ENCODE peak calls at places on chromosomes 2 and 18, in seven cellular contexts. H is AG04450; I is CD4-positive, CD25-positive, alpha-beta regulatory T cell; R is hepatocyte; M is Peyer's patch; J is neural progenitor cell; T is right cardiac atrium. U is an unnamed sample. For H3K27me3, the result is how much of the 10 kb centered on the place peaks cover.

GRCh38 chr18:23619388-23619873 is 33.1 kb upstream of the NPC1 start:
- DNase-seq in I (no peak), M (no peak), R (peak), T (peak), J (peak), H (no peak), U (no peak)

GRCh38 chr18:32893915-32894314 is 121.1 kb upstream of the KLHL14 start:
- DNase-seq in J (no peak), M (no peak), I (no peak), T (no peak), H (no peak), R (no peak), U (no peak)

GRCh38 chr18:11970466-11971220 is 10.7 kb upstream of the IMPA2 start:
- DNase-seq in I (no peak), M (no peak), R (no peak), J (no peak), T (no peak), H (no peak), U (no peak)

GRCh38 chr18:46343940-46344372 is 239.8 kb downstream of the HAUS1 start:
- DNase-seq in R (peak), M (peak), T (peak), I (peak), H (no peak), J (no peak), U (no peak)

GRCh38 chr2:216043949-216044348 is 30.6 kb upstream of the MREG start:
- DNase-seq in T (no peak), M (no peak), R (no peak), H (no peak), J (no peak), I (no peak), U (no peak)

GRCh38 chr2:1936411-1936980 is 192.2 kb upstream of the PXDN start:
- DNase-seq in H (no peak), R (no peak), J (no peak), I (no peak), M (no peak), T (no peak), U (no peak)

GRCh38 chr2:151237422-151238012 is 24.1 kb downstream of the RBM43 start:
- DNase-seq in I (no peak), T (no peak), M (no peak), H (no peak), R (no peak), J (no peak), U (no peak)

GRCh38 chr2:122680662-122681061 is 925.2 kb downstream of the TSN start:
- DNase-seq in T (no peak), H (no peak), R (no peak), M (no peak), I (no peak), J (no peak), U (no peak)

GRCh38 chr2:62596061-62596658 is 90.2 kb upstream of the TMEM17 start:
- DNase-seq in H (peak), M (no peak), R (no peak), T (no peak), J (no peak), I (no peak), U (no peak)

GRCh38 chr2:101251844-101252407 is 760 bp upstream of the CNOT11 start:
- DNase-seq in M (peak), R (peak), J (peak), I (peak), H (no peak), T (no peak), U (no peak)

GRCh38 chr2:43675646-43676321 is 445 bp downstream of the C1GALT1C1L start:
- DNase-seq in I (no peak), H (no peak), J (no peak), T (no peak), M (no peak), R (no peak), U (no peak)
- H3K4me3 ChIP-seq in I (no peak), H (peak), J (no peak), T (peak), M (peak), R (no peak), U (peak)

DNA sequence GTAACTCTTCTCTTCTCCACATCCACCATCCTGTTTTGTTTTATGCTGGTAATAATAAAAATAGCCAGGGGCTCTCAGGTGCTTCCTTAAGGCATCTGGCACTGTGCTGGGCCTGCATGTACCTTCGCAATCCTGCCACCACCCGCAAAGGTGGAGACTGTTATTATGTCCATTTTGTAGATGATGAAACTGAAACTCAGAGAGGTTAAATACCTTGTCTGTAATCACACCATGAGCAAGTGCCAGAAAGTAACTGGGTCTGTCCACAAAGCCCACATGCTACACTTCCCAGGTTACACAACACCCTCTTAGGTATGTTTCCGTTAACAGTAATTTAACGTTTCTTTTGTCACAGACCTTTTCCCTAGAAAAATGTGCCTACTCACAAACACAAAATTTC is 27.0 kb downstream of the NRP2 start:
- DNase-seq in I (no peak), T (no peak), J (no peak), R (no peak), H (no peak), M (no peak), U (no peak)
- H3K27ac ChIP-seq in I (no peak), T (no peak), J (no peak), R (no peak), H (no peak), M (no peak), U (no peak)

DNA sequence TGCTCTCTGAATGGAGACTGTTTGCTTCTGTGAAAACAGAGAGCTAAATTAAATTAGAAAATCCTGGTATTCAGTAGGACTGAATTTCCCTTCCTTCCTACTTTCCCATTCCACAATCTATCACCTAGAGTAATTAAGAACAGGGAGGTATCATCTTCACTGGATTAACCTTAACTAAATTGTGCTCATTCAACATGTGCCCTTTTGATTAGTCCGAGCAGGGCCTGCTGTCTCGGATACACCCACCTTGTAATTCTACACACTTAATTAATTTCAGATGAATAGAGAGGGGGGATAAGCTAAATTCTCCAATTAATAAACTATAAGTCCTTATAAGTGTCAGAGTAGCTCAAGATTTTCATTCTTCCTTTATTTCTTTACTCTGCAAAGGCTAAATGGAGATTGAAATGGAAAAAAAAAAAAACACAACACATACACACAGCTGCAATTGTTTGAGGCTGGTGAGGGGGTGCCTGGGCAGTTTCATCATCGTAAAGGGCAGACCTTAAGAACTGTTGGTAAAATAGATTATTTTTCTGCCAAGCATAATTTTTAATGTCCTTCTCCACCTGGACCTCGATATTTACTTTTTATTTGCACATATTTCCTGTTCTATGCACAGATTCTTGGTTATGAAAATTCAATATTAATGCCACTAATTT is 157.1 kb upstream of the SIX2 start:
- DNase-seq in H (no peak), R (no peak), J (peak), M (no peak), I (no peak), T (no peak), U (no peak)
- H3K27me3 ChIP-seq in H (half or more), R (half or more), J (half or more), M (under half), I (under half), T (under half), U (under half)

GRCh38 chr18:59765343-59765742 is 68.1 kb upstream of the CCBE1 start:
- DNase-seq in T (no peak), H (no peak), I (no peak), J (no peak), M (no peak), R (no peak), U (no peak)

GRCh38 chr18:59764281-59764680 is 67.1 kb upstream of the CCBE1 start:
- DNase-seq in R (no peak), I (no peak), H (no peak), T (no peak), J (no peak), M (no peak), U (no peak)

GRCh38 chr18:59767732-59768131 is 70.5 kb upstream of the CCBE1 start:
- DNase-seq in T (no peak), I (no peak), M (no peak), H (no peak), R (no peak), J (no peak), U (no peak)

GRCh38 chr18:59763541-59764136 is 66.4 kb upstream of the CCBE1 start:
- DNase-seq in J (no peak), H (no peak), T (no peak), M (no peak), R (no peak), I (no peak), U (no peak)

GRCh38 chr18:59769105-59769865 is 72.1 kb upstream of the CCBE1 start:
- DNase-seq in H (no peak), J (no peak), I (no peak), R (no peak), T (no peak), M (no peak), U (no peak)
- H3K4me3 ChIP-seq in H (no peak), J (no peak), I (no peak), R (no peak), T (no peak), M (no peak), U (peak)

DNA sequence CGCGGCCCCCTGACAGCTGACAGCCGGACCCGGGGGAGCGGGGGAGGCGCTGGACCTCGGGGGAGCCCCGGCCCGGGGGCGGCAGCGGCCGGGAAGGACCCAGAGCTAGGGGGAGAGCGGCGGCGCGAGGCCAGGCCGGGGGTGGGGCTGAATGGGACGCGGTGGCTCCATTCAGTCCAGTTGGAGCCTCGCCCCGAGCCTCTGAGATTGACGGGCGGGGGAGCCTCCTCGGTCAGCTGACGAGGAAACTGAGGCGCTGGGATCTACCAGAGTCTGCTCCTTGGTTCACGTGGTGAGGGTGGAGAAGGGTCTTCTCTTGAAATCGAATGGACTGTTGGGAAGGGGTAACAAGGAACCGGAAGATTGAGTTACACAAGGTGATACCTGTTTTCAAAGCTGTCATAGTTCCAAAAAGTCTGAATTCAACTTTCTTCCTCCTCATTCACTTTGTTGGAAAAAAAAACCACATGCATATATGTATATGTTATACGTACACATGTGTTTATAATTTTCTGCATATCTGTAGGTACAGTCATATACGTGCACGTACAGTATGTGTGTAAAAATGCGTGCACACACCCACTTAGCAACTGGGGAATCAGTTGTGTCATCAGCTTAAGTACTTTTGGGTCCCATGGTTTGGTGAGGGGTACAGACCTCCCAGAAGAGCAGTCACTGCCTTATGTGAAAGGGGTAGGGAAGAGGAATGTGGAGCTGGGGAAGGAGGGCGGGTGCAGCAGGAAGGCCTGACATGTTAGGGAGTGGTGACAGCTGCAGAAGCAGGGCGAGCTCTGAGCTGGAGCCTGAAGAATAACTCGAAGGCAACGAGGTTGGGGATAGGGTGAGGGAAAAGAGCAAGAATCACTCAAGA is 628 bp downstream of the PPP1R7 start:
- DNase-seq in H (no peak), J (peak), I (no peak), T (no peak), M (no peak), R (no peak), U (no peak)
- H3K27ac ChIP-seq in H (peak), J (no peak), I (peak), T (peak), M (peak), R (peak), U (peak)

DNA sequence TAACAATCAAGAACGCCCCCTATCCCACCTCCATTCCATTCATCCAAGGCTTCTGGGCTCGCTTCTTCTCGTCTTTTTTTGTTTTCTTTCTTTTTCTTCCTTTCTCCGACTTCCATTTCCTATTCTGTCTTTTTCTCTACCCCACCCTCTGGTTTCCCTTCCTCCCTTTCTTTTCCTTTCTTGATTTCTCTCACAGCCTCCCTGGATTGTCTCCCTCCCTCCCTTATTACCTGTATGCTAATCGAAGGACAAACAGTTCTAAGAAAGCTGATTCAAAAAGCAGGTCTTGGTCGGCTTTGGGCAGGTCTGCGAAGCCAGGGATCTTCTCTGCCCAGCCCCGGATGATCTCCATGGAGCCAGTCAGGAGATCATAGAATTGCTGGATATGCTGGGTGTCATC is 6.0 kb downstream of the NR4A2 start:
- DNase-seq in J (no peak), T (no peak), M (no peak), H (no peak), R (no peak), I (no peak), U (no peak)
- H3K27me3 ChIP-seq in J (half or more), T (under half), M (under half), H (under half), R (half or more), I (under half), U (under half)

DNA sequence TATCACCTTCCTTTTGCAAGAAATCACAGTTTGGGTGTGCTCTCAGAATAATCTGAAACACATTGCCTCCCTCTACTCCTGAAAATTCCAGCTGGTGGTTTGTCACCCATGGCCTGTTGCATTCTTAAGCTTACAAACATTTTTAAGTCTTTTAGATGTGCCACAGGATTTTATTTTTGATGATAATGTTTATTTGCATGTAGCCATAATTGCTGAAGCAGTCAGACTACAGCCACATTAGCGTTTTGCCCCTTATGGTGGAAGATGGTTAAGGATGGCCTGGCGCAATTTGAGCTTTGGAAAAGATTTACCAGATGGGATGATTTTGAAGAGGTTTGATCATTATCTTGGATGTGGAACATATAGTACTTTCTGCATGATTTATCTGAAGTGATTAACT is 439.5 kb downstream of the MEIS1 start:
- DNase-seq in T (no peak), J (no peak), I (no peak), M (no peak), R (no peak), H (no peak), U (no peak)
- H3K4me3 ChIP-seq in T (no peak), J (no peak), I (no peak), M (no peak), R (no peak), H (no peak), U (no peak)

GRCh38 chr2:26985807-26986206 is 15.4 kb downstream of the MAPRE3 start:
- DNase-seq in R (no peak), I (no peak), H (no peak), J (no peak), T (no peak), M (no peak), U (no peak)
- H3K27ac ChIP-seq in R (no peak), I (no peak), H (no peak), J (no peak), T (no peak), M (no peak), U (no peak)

DNA sequence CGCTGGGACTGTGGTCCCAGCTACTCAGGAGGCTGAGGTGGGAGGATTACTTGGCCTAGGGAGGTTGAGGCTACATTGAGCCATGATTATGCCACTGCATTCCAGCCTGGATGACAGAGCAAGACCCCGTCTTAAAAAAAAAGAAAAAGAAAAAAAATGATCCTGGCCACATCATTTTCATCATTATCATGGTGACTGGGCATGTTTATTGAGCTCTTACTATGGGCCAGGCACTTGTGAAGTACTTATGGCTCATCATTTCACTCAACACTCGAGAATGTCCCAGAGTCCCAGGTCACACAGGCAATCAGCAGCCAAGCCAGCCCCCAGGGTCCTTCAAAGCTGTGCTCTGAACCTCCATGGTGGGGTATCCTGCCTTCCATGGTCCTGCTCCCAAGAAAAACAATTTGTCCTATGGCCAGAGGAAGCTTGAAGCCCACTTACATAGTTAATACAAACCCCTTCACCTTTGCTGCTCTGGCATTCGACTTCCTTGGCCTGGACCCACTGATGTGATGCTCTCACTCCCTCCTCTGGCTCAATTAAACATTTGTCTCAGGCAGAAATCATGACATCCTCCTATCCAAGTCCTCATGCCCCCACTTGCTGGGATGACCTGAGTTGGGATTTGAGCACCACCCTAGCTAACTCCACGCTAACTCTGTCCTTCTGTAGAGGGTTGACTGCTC is 3.8 kb upstream of the CNNM4 start:
- DNase-seq in R (no peak), H (no peak), M (no peak), T (no peak), J (no peak), I (no peak), U (no peak)
- H3K27me3 ChIP-seq in R (under half), H (under half), M (under half), T (under half), J (under half), I (under half), U (under half)

U was measured in thoracic aorta.